ENCODE peak calls at places on chromosomes 2 and 18, in nine cellular contexts. M is tibial nerve, P is GM12878, X is H54, R is spleen, I is lower leg skin, A is thyroid gland, T is endothelial cell of umbilical vein, U is K562. N is an unnamed sample.

GRCh38 chr2:174662459-174662858 is 64.9 kb upstream of the WIPF1 start:
- DNase-seq in X (peak; percentile 15), P (no peak), R (no peak), M (no peak), I (peak; percentile 83), A (no peak), U (no peak), T (no peak), N (no peak)

GRCh38 chr2:221254281-221254680 is 317.8 kb downstream of the EPHA4 start:
- DNase-seq in U (no peak), R (no peak), M (no peak), P (no peak), T (no peak), I (no peak), X (no peak), A (peak; percentile 57), N (no peak)

GRCh38 chr18:54684786-54685185 is 93.7 kb downstream of the DYNAP start:
- DNase-seq in T (peak; percentile 2), I (no peak), A (peak; percentile 14), R (no peak), M (no peak), X (peak; percentile 15), U (peak; percentile 10), P (no peak), N (no peak)

GRCh38 chr2:157441072-157441454 is 2.8 kb downstream of the CYTIP start:
- DNase-seq in X (no peak), T (peak; percentile 33), A (no peak), U (no peak), R (no peak), M (no peak), P (no peak), I (no peak), N (no peak)

GRCh38 chr2:166158546-166158945 is 30.7 kb upstream of the SCN1A start:
- DNase-seq in P (no peak), R (no peak), X (no peak), T (no peak), M (no peak), U (no peak), A (no peak), I (no peak), N (no peak)

GRCh38 chr2:225429718-225430117 is 30.2 kb downstream of the NYAP2 start:
- DNase-seq in T (no peak), U (no peak), A (peak; percentile 89), X (no peak), P (no peak), R (no peak), I (no peak), M (no peak), N (no peak)

GRCh38 chr2:209933499-209934458 is 68.7 kb upstream of the RPE start:
- DNase-seq in R (no peak), A (peak; percentile 51), T (peak; percentile 73), M (no peak), U (no peak), P (no peak), X (peak; percentile 6), I (no peak), N (no peak)

GRCh38 chr18:23311346-23312103 is 141.6 kb upstream of the RIOK3 start:
- DNase-seq in R (no peak), M (peak; percentile 36), I (peak; percentile 17), P (no peak), X (no peak), T (peak; percentile 97), A (peak; percentile 51), U (no peak), N (no peak)

GRCh38 chr18:55337908-55338521 is 250.0 kb downstream of the TCF4 start:
- DNase-seq in R (no peak), M (no peak), T (peak; percentile 92), U (no peak), P (no peak), I (peak; percentile 87), X (no peak), A (no peak), N (no peak)

GRCh38 chr2:36889782-36890181 is 76.6 kb downstream of the STRN start:
- DNase-seq in U (peak; percentile 11), M (no peak), I (no peak), X (peak; percentile 49), R (no peak), A (no peak), T (peak; percentile 95), P (no peak), N (no peak)

GRCh38 chr2:186544255-186544675 is 45.6 kb upstream of the ITGAV start:
- DNase-seq in U (no peak), A (no peak), R (no peak), X (peak; percentile 20), M (no peak), I (no peak), P (no peak), T (peak; percentile 98), N (no peak)

GRCh38 chr2:96695602-96696001 is 44.3 kb downstream of the LMAN2L start:
- DNase-seq in A (no peak), I (no peak), X (no peak), R (no peak), T (no peak), P (no peak), M (no peak), U (peak; percentile 38), N (no peak)

GRCh38 chr2:12637754-12638153 is 79.0 kb upstream of the TRIB2 start:
- DNase-seq in M (no peak), P (no peak), T (peak; percentile 14), A (no peak), I (no peak), U (no peak), R (no peak), X (no peak), N (no peak)

DNA sequence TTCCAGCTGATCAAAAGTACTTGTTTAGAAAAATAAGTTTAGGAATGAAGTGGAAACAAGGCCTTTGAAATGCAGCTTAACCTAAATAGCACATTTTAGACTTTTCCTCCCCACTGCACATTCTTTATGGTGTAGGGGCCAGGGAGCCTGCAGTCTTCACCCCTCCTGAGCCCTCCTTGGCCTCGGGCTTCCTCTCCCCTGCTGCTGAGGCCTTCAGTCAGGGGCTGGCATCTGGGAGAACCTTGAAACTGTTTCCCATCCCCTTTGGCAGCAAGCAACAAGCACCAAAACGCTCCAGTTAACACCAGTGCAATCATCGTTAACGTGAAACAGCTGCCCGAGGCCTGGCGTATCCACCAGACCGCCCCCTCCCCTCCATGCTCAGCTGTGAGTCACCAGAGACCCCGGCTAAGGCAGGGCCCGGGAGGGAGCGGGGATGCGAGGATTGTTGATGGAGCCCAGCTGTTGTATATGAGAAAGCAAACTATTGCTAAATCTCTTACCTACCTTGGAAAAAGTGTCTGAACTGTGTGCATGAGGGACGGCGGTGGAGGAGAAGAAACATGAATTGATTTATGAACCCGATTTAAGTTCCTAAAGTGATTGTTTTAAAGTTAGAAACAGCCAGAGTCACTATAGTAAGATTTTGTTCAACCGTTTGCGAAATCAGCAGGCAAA is 5.3 kb downstream of the ZFP36L2 start:
- DNase-seq in M (no peak), U (peak; percentile 31), A (peak; percentile 91), I (peak; percentile 92), X (no peak), R (peak; percentile 89), T (peak; percentile 80), P (no peak), N (peak; percentile 65)
- TF ChIP-seq POLR2A in M (no peak), U (no peak), A (peak; percentile 69), I (no peak), X (no peak), R (no peak), T (no peak), P (no peak), N (no peak)

GRCh38 chr2:105375001-105375561 is 23.8 kb downstream of the FHL2 start:
- DNase-seq in R (no peak), A (no peak), X (no peak), P (no peak), I (peak; percentile 43), T (peak; percentile 46), M (no peak), U (no peak), N (no peak)
- TF ChIP-seq POLR2A in R (no peak), A (no peak), X (no peak), P (no peak), I (no peak), T (no peak), M (no peak), U (no peak), N (no peak)

GRCh38 chr2:70304501-70304900 is 2.6 kb upstream of the FAM136A start:
- DNase-seq in I (peak; percentile 48), X (no peak), U (no peak), A (no peak), T (no peak), R (no peak), P (no peak), M (no peak), N (no peak)

GRCh38 chr2:70303186-70303585 is 1.3 kb upstream of the FAM136A start:
- DNase-seq in T (no peak), R (no peak), X (no peak), M (no peak), A (no peak), U (no peak), I (no peak), P (no peak), N (no peak)

GRCh38 chr2:70305531-70305930 is 3.7 kb upstream of the FAM136A start:
- DNase-seq in R (no peak), X (no peak), U (no peak), M (no peak), P (no peak), I (peak; percentile 63), T (no peak), A (no peak), N (no peak)

GRCh38 chr2:70300771-70301343 is 1.0 kb downstream of the FAM136A start:
- DNase-seq in U (no peak), I (no peak), P (no peak), A (no peak), T (no peak), R (no peak), X (no peak), M (no peak), N (no peak)

GRCh38 chr2:70301344-70302194 is at the start of gene FAM136A:
- DNase-seq in X (peak; percentile 74), U (peak; percentile 96), P (peak; percentile 40), A (peak; percentile 88), R (peak; percentile 98), T (peak; percentile 80), M (peak; percentile 57), I (peak; percentile 96), N (peak; percentile 93)
- TF ChIP-seq POLR2A in X (peak; percentile 71), U (peak; percentile 88), P (peak; percentile 82), A (peak; percentile 65), R (no peak), T (peak; percentile 93), M (peak; percentile 20), I (no peak), N (peak; percentile 58)

DNA sequence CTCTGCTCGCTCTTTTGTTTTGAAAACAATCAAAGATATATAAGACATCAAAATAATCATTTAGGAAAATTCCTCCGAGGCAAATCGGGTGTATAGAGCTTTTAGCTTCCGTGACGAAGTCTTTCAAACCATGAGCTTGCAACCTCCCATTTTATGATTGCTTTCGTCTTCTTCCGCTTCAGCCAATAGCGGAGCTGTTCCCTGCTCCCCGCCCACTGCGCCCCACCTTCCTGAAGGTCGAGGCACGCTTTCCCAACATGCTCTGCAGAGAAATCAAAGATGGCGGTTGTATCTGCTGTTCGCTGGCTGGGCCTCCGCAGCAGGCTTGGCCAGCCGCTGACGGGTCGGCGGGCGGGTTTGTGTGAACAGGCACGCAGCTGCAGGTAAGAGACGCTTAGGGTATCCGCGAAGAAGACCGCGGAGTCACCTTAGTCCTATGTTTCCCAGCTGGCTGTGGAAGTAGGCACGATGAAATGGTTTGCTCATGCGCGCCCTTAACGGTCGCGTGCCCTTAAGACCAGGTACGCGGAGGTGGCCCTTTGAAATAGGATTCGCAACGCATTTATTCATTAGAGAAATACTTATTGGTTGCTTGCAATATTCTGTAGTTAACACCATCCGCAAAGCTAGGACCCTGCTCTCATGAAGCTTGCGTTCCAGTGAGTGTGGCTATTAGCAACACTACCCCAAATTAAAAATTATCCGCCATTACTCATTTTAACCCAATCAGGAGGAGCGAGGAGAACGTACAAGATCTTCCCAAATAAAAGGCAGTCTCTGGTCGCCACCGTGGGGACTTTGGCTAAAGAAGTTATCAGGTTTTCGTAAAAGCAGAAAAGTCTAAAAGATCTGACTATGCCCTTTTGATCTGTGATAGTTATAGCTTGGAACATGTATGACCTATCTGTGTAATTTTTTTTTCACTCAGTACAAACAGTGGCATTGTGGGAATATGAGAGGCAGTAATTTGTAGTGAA is at the start of gene PTCD3:
- DNase-seq in M (peak; percentile 90), T (peak; percentile 97), A (peak; percentile 96), U (peak; percentile 85), X (peak; percentile 69), I (peak; percentile 98), P (peak; percentile 90), R (peak; percentile 98), N (peak; percentile 97)
- TF ChIP-seq POLR2A in M (peak; percentile 57), T (peak; percentile 91), A (peak; percentile 75), U (peak; percentile 98), X (peak; percentile 85), I (no peak), P (peak; percentile 99), R (no peak), N (peak; percentile 96)

N was measured in erythroblast.